ENCODE peak calls at places on chromosomes 11 and 22, in four cellular contexts. One of them, this sample, is unnamed.

GRCh38 chr11:124745835-124746620 is 6.0 kb downstream of the VSIG2 start:
- DNase-seq in CD4-positive, CD25-positive, alpha-beta regulatory T cell: peak; percentile 37
- DNase-seq in MM.1S: peak; percentile 62
- DNase-seq in naive thymus-derived CD4-positive, alpha-beta T cell: no peak
- DNase-seq in this sample: peak; percentile 52

GRCh38 chr11:91446267-91446666 is 778.4 kb upstream of the FAT3 start:
- DNase-seq in MM.1S: no peak
- DNase-seq in naive thymus-derived CD4-positive, alpha-beta T cell: no peak
- DNase-seq in CD4-positive, CD25-positive, alpha-beta regulatory T cell: no peak
- DNase-seq in this sample: no peak

GRCh38 chr11:36186340-36186739 is 102.9 kb downstream of the COMMD9 start:
- DNase-seq in naive thymus-derived CD4-positive, alpha-beta T cell: no peak
- DNase-seq in MM.1S: no peak
- DNase-seq in CD4-positive, CD25-positive, alpha-beta regulatory T cell: no peak
- DNase-seq in this sample: no peak

GRCh38 chr11:125329786-125330185 is 165.2 kb downstream of the PKNOX2 start:
- DNase-seq in CD4-positive, CD25-positive, alpha-beta regulatory T cell: no peak
- DNase-seq in naive thymus-derived CD4-positive, alpha-beta T cell: no peak
- DNase-seq in MM.1S: no peak
- DNase-seq in this sample: no peak

GRCh38 chr11:1671658-1672057 is 25.3 kb upstream of the KRTAP5-6 start:
- DNase-seq in CD4-positive, CD25-positive, alpha-beta regulatory T cell: no peak
- DNase-seq in MM.1S: no peak
- DNase-seq in naive thymus-derived CD4-positive, alpha-beta T cell: no peak
- DNase-seq in this sample: no peak

GRCh38 chr11:65774525-65775306 is 6.1 kb downstream of the AP5B1 start:
- DNase-seq in MM.1S: no peak
- DNase-seq in CD4-positive, CD25-positive, alpha-beta regulatory T cell: no peak
- DNase-seq in naive thymus-derived CD4-positive, alpha-beta T cell: no peak
- DNase-seq in this sample: no peak

GRCh38 chr11:67006029-67006884 is 16.7 kb upstream of the SYT12 start:
- DNase-seq in CD4-positive, CD25-positive, alpha-beta regulatory T cell: peak; percentile 32
- DNase-seq in naive thymus-derived CD4-positive, alpha-beta T cell: no peak
- DNase-seq in MM.1S: peak; percentile 50
- DNase-seq in this sample: peak; percentile 89

GRCh38 chr11:130070109-130070828 is 575 bp downstream of the APLP2 start:
- DNase-seq in CD4-positive, CD25-positive, alpha-beta regulatory T cell: peak; percentile 58
- DNase-seq in naive thymus-derived CD4-positive, alpha-beta T cell: peak; percentile 51
- DNase-seq in MM.1S: peak; percentile 61
- DNase-seq in this sample: peak; percentile 52

GRCh38 chr11:128905345-128906184 is 14.4 kb downstream of the KCNJ5 start:
- DNase-seq in CD4-positive, CD25-positive, alpha-beta regulatory T cell: peak; percentile 35
- DNase-seq in MM.1S: peak; percentile 49
- DNase-seq in naive thymus-derived CD4-positive, alpha-beta T cell: peak; percentile 47
- DNase-seq in this sample: peak; percentile 71

GRCh38 chr11:66782726-66783125 is 53.7 kb upstream of the SPTBN2 start:
- DNase-seq in naive thymus-derived CD4-positive, alpha-beta T cell: no peak
- DNase-seq in MM.1S: no peak
- DNase-seq in CD4-positive, CD25-positive, alpha-beta regulatory T cell: no peak
- DNase-seq in this sample: no peak

GRCh38 chr11:45264839-45265515 is 21.2 kb downstream of the SYT13 start:
- DNase-seq in CD4-positive, CD25-positive, alpha-beta regulatory T cell: no peak
- DNase-seq in naive thymus-derived CD4-positive, alpha-beta T cell: no peak
- DNase-seq in MM.1S: no peak
- DNase-seq in this sample: no peak

GRCh38 chr22:17475318-17476212 is 87.7 kb upstream of the SLC25A18 start:
- DNase-seq in MM.1S: peak; percentile 33
- DNase-seq in naive thymus-derived CD4-positive, alpha-beta T cell: no peak
- DNase-seq in CD4-positive, CD25-positive, alpha-beta regulatory T cell: no peak
- DNase-seq in this sample: no peak

GRCh38 chr22:26322179-26322905 is 106.7 kb upstream of the ASPHD2 start:
- DNase-seq in CD4-positive, CD25-positive, alpha-beta regulatory T cell: no peak
- DNase-seq in MM.1S: no peak
- DNase-seq in naive thymus-derived CD4-positive, alpha-beta T cell: no peak
- DNase-seq in this sample: no peak

GRCh38 chr11:87422566-87422965 is 384.8 kb downstream of the TMEM135 start:
- DNase-seq in CD4-positive, CD25-positive, alpha-beta regulatory T cell: no peak
- DNase-seq in MM.1S: no peak
- DNase-seq in naive thymus-derived CD4-positive, alpha-beta T cell: no peak
- DNase-seq in this sample: no peak

GRCh38 chr11:10926801-10927200 is 68.9 kb upstream of the ZBED5 start:
- DNase-seq in naive thymus-derived CD4-positive, alpha-beta T cell: no peak
- DNase-seq in CD4-positive, CD25-positive, alpha-beta regulatory T cell: no peak
- DNase-seq in MM.1S: no peak
- DNase-seq in this sample: no peak

GRCh38 chr11:44983786-44984185 is 33.1 kb upstream of the TP53I11 start:
- DNase-seq in CD4-positive, CD25-positive, alpha-beta regulatory T cell: peak; percentile 37
- DNase-seq in naive thymus-derived CD4-positive, alpha-beta T cell: no peak
- DNase-seq in MM.1S: no peak
- DNase-seq in this sample: no peak

GRCh38 chr11:113618360-113618759 is 87.7 kb downstream of the TMPRSS5 start:
- DNase-seq in naive thymus-derived CD4-positive, alpha-beta T cell: no peak
- DNase-seq in CD4-positive, CD25-positive, alpha-beta regulatory T cell: no peak
- DNase-seq in MM.1S: no peak
- DNase-seq in this sample: no peak

GRCh38 chr11:22510741-22511140 is 114.9 kb downstream of the FANCF start:
- DNase-seq in MM.1S: no peak
- DNase-seq in naive thymus-derived CD4-positive, alpha-beta T cell: no peak
- DNase-seq in CD4-positive, CD25-positive, alpha-beta regulatory T cell: no peak
- DNase-seq in this sample: no peak

GRCh38 chr11:16889905-16890304 is 124.3 kb downstream of the PLEKHA7 start:
- DNase-seq in MM.1S: no peak
- DNase-seq in naive thymus-derived CD4-positive, alpha-beta T cell: no peak
- DNase-seq in CD4-positive, CD25-positive, alpha-beta regulatory T cell: no peak
- DNase-seq in this sample: no peak

GRCh38 chr11:36945384-36945783 is 347.3 kb upstream of the RAG2 start:
- DNase-seq in CD4-positive, CD25-positive, alpha-beta regulatory T cell: no peak
- DNase-seq in MM.1S: no peak
- DNase-seq in naive thymus-derived CD4-positive, alpha-beta T cell: no peak
- DNase-seq in this sample: no peak

GRCh38 chr11:1701041-1701807 is 4.2 kb downstream of the KRTAP5-6 start:
- DNase-seq in naive thymus-derived CD4-positive, alpha-beta T cell: peak; percentile 25
- DNase-seq in MM.1S: no peak
- DNase-seq in CD4-positive, CD25-positive, alpha-beta regulatory T cell: no peak
- DNase-seq in this sample: no peak

GRCh38 chr11:31480930-31481329 is 28.5 kb downstream of the IMMP1L start:
- DNase-seq in CD4-positive, CD25-positive, alpha-beta regulatory T cell: no peak
- DNase-seq in MM.1S: no peak
- DNase-seq in naive thymus-derived CD4-positive, alpha-beta T cell: no peak
- DNase-seq in this sample: no peak

DNA sequence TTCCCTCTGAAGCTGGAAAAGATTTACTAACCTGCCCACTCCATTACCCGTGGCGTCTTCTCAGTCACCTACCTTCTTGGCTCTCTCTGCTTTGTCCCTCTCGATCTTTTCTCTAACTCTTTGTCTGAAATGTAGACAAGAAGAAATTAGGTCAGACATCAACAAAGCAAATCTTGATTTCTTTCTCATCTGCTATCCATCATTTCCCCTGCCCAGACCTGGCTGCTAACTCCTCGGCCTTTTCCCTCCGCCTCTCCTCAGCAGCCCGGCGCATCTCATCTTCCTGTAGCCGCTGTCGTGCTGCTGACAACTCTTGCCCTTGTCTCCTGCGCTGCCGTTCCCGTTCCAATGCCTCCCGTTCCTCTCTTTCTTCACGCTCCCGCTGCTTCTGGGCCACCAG is 1.2 kb downstream of the UBXN1 start:
- DNase-seq in naive thymus-derived CD4-positive, alpha-beta T cell: no peak
- DNase-seq in MM.1S: no peak
- DNase-seq in CD4-positive, CD25-positive, alpha-beta regulatory T cell: no peak
- DNase-seq in this sample: no peak
- H3K4me3 ChIP-seq in naive thymus-derived CD4-positive, alpha-beta T cell: peak overlapping the region; percentile 87
- H3K4me3 ChIP-seq in MM.1S: peak overlapping the region; percentile 98
- H3K4me3 ChIP-seq in CD4-positive, CD25-positive, alpha-beta regulatory T cell: peak overlapping the region; percentile 90
- H3K4me3 ChIP-seq in this sample: peak overlapping the region; percentile 85

GRCh38 chr22:46769191-46769675 is 6.8 kb downstream of the TBC1D22A start:
- DNase-seq in MM.1S: no peak
- DNase-seq in CD4-positive, CD25-positive, alpha-beta regulatory T cell: no peak
- DNase-seq in naive thymus-derived CD4-positive, alpha-beta T cell: no peak
- DNase-seq in this sample: no peak

GRCh38 chr22:46764779-46765485 is 2.5 kb downstream of the TBC1D22A start:
- DNase-seq in CD4-positive, CD25-positive, alpha-beta regulatory T cell: no peak
- DNase-seq in MM.1S: no peak
- DNase-seq in naive thymus-derived CD4-positive, alpha-beta T cell: no peak
- DNase-seq in this sample: no peak

GRCh38 chr22:46767249-46767985 is 5.0 kb downstream of the TBC1D22A start:
- DNase-seq in naive thymus-derived CD4-positive, alpha-beta T cell: no peak
- DNase-seq in MM.1S: no peak
- DNase-seq in CD4-positive, CD25-positive, alpha-beta regulatory T cell: no peak
- DNase-seq in this sample: peak; percentile 26

GRCh38 chr22:46764140-46764680 is 1.8 kb downstream of the TBC1D22A start:
- DNase-seq in CD4-positive, CD25-positive, alpha-beta regulatory T cell: no peak
- DNase-seq in MM.1S: no peak
- DNase-seq in naive thymus-derived CD4-positive, alpha-beta T cell: no peak
- DNase-seq in this sample: no peak

GRCh38 chr22:46766611-46767010 is 4.2 kb downstream of the TBC1D22A start:
- DNase-seq in MM.1S: no peak
- DNase-seq in CD4-positive, CD25-positive, alpha-beta regulatory T cell: no peak
- DNase-seq in naive thymus-derived CD4-positive, alpha-beta T cell: no peak
- DNase-seq in this sample: peak; percentile 30
- H3K27ac ChIP-seq in MM.1S: no peak overlapping the region
- H3K27ac ChIP-seq in CD4-positive, CD25-positive, alpha-beta regulatory T cell: no peak overlapping the region
- H3K27ac ChIP-seq in naive thymus-derived CD4-positive, alpha-beta T cell: no peak overlapping the region
- H3K27ac ChIP-seq in this sample: no peak overlapping the region

DNA sequence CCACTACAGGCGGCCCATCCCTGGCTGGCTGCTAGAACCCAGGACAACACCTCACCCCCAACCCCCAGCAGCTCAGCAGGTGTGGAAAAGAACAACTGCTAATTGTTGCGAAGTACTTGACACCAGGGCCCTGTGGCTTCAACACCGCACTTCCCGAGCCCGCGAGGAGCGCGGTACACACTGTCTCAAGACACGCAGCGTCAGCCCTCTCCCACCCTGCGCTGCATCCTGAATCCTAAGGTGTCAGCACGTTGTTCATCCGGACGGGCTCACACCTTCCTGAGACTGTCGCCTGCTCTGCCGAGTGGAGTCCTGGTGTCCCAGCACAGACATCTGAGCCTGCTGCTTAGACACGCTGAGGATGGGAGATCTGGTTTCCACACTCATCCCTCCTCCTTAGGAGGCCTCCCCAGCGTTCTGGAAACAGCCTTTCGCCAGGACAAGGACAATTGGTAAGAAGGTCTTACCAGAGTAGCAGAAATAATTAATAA is 1336.2 kb downstream of the BRD1 start:
- DNase-seq in CD4-positive, CD25-positive, alpha-beta regulatory T cell: no peak
- DNase-seq in naive thymus-derived CD4-positive, alpha-beta T cell: no peak
- DNase-seq in MM.1S: peak; percentile 58
- DNase-seq in this sample: no peak
- H3K4me3 ChIP-seq in CD4-positive, CD25-positive, alpha-beta regulatory T cell: no peak overlapping the region
- H3K4me3 ChIP-seq in naive thymus-derived CD4-positive, alpha-beta T cell: no peak overlapping the region
- H3K4me3 ChIP-seq in MM.1S: peak overlapping the region; percentile 86
- H3K4me3 ChIP-seq in this sample: no peak overlapping the region

GRCh38 chr11:76629133-76629852 is 41.3 kb downstream of the LRRC32 start:
- DNase-seq in MM.1S: no peak
- DNase-seq in CD4-positive, CD25-positive, alpha-beta regulatory T cell: peak; percentile 90
- DNase-seq in naive thymus-derived CD4-positive, alpha-beta T cell: no peak
- DNase-seq in this sample: peak; percentile 70

GRCh38 chr11:76632492-76632891 is 38.1 kb downstream of the LRRC32 start:
- DNase-seq in naive thymus-derived CD4-positive, alpha-beta T cell: no peak
- DNase-seq in CD4-positive, CD25-positive, alpha-beta regulatory T cell: peak; percentile 42
- DNase-seq in MM.1S: peak; percentile 40
- DNase-seq in this sample: no peak

GRCh38 chr11:76629853-76630599 is 40.5 kb downstream of the LRRC32 start:
- DNase-seq in CD4-positive, CD25-positive, alpha-beta regulatory T cell: peak; percentile 37
- DNase-seq in naive thymus-derived CD4-positive, alpha-beta T cell: no peak
- DNase-seq in MM.1S: no peak
- DNase-seq in this sample: peak; percentile 80

GRCh38 chr11:76631566-76632308 is 38.8 kb downstream of the LRRC32 start:
- DNase-seq in CD4-positive, CD25-positive, alpha-beta regulatory T cell: no peak
- DNase-seq in MM.1S: no peak
- DNase-seq in naive thymus-derived CD4-positive, alpha-beta T cell: no peak
- DNase-seq in this sample: no peak

GRCh38 chr11:76630600-76630999 is 39.9 kb downstream of the LRRC32 start:
- DNase-seq in CD4-positive, CD25-positive, alpha-beta regulatory T cell: no peak
- DNase-seq in MM.1S: no peak
- DNase-seq in naive thymus-derived CD4-positive, alpha-beta T cell: no peak
- DNase-seq in this sample: no peak
- H3K27ac ChIP-seq in CD4-positive, CD25-positive, alpha-beta regulatory T cell: peak overlapping the region; percentile 77
- H3K27ac ChIP-seq in MM.1S: no peak overlapping the region
- H3K27ac ChIP-seq in naive thymus-derived CD4-positive, alpha-beta T cell: no peak overlapping the region
- H3K27ac ChIP-seq in this sample: peak overlapping the region; percentile 79

GRCh38 chr22:40583058-40583741 is 53.3 kb downstream of the MRTFA start:
- DNase-seq in CD4-positive, CD25-positive, alpha-beta regulatory T cell: peak; percentile 64
- DNase-seq in naive thymus-derived CD4-positive, alpha-beta T cell: no peak
- DNase-seq in MM.1S: no peak
- DNase-seq in this sample: no peak
- H3K4me3 ChIP-seq in CD4-positive, CD25-positive, alpha-beta regulatory T cell: peak overlapping the region; percentile 21
- H3K4me3 ChIP-seq in naive thymus-derived CD4-positive, alpha-beta T cell: no peak overlapping the region
- H3K4me3 ChIP-seq in MM.1S: no peak overlapping the region
- H3K4me3 ChIP-seq in this sample: no peak overlapping the region

GRCh38 chr11:118524757-118525465 is 2.4 kb upstream of the TTC36 start:
- DNase-seq in MM.1S: no peak
- DNase-seq in CD4-positive, CD25-positive, alpha-beta regulatory T cell: no peak
- DNase-seq in naive thymus-derived CD4-positive, alpha-beta T cell: no peak
- DNase-seq in this sample: no peak

GRCh38 chr11:118521892-118522311 is 5.4 kb upstream of the TTC36 start:
- DNase-seq in naive thymus-derived CD4-positive, alpha-beta T cell: no peak
- DNase-seq in MM.1S: no peak
- DNase-seq in CD4-positive, CD25-positive, alpha-beta regulatory T cell: no peak
- DNase-seq in this sample: no peak

GRCh38 chr11:118522571-118523072 is 4.7 kb upstream of the TTC36 start:
- DNase-seq in naive thymus-derived CD4-positive, alpha-beta T cell: no peak
- DNase-seq in MM.1S: no peak
- DNase-seq in CD4-positive, CD25-positive, alpha-beta regulatory T cell: no peak
- DNase-seq in this sample: no peak

GRCh38 chr11:118526688-118527087 is 586 bp upstream of the TTC36 start:
- DNase-seq in CD4-positive, CD25-positive, alpha-beta regulatory T cell: no peak
- DNase-seq in MM.1S: no peak
- DNase-seq in naive thymus-derived CD4-positive, alpha-beta T cell: no peak
- DNase-seq in this sample: no peak

DNA sequence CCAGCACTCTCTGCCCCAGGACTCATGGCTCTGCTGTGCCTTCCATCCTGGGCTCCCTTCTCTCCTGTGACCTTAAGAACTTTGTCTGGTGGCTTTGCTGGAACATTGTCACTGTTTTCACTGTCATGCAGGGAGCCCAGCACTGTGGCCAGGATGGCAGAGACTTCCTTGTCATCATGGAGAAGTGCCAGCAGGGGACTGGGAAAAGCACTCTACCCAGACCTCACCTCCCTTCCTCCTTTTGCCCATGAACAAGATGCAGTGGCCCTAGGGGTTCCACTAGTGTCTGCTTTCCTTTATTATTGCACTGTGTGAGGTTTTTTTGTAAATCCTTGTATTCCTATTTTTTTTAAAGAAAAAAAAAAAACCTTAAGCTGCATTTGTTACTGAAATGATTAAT is 2.9 kb upstream of the TTC36 start:
- DNase-seq in MM.1S: no peak
- DNase-seq in CD4-positive, CD25-positive, alpha-beta regulatory T cell: no peak
- DNase-seq in naive thymus-derived CD4-positive, alpha-beta T cell: no peak
- DNase-seq in this sample: no peak
- H3K27ac ChIP-seq in MM.1S: no peak overlapping the region
- H3K27ac ChIP-seq in CD4-positive, CD25-positive, alpha-beta regulatory T cell: no peak overlapping the region
- H3K27ac ChIP-seq in naive thymus-derived CD4-positive, alpha-beta T cell: peak overlapping the region; percentile 1
- H3K27ac ChIP-seq in this sample: no peak overlapping the region